ENCODE peak calls at places on chromosomes 6 and 20, in four cellular contexts. One of them, this sample, is unnamed.

GRCh38 chr20:41394931-41395668 is 28.5 kb upstream of the EMILIN3 start:
- DNase-seq in HepG2: no peak
- DNase-seq in endothelial cell of umbilical vein: no peak
- DNase-seq in K562: no peak
- DNase-seq in this sample: no peak

GRCh38 chr6:111663692-111664564 is 58.2 kb upstream of the TRAF3IP2 start:
- DNase-seq in endothelial cell of umbilical vein: peak; percentile 38
- DNase-seq in K562: peak; percentile 25
- DNase-seq in HepG2: no peak
- DNase-seq in this sample: no peak

GRCh38 chr6:150372051-150372450 is 3.2 kb downstream of the IYD start:
- DNase-seq in HepG2: no peak
- DNase-seq in K562: no peak
- DNase-seq in endothelial cell of umbilical vein: no peak
- DNase-seq in this sample: no peak

GRCh38 chr20:57797401-57797800 is 87.6 kb upstream of the PMEPA1 start:
- DNase-seq in endothelial cell of umbilical vein: no peak
- DNase-seq in K562: no peak
- DNase-seq in HepG2: no peak
- DNase-seq in this sample: no peak

GRCh38 chr20:21505810-21506530 is 7.9 kb downstream of the NKX2-2 start:
- DNase-seq in K562: peak; percentile 80
- DNase-seq in endothelial cell of umbilical vein: peak; percentile 37
- DNase-seq in HepG2: no peak
- DNase-seq in this sample: peak; percentile 80

GRCh38 chr6:123829302-123829953 is 25.8 kb downstream of the NKAIN2 start:
- DNase-seq in K562: no peak
- DNase-seq in endothelial cell of umbilical vein: peak; percentile 44
- DNase-seq in HepG2: no peak
- DNase-seq in this sample: no peak

GRCh38 chr6:30603961-30604360 is 13.1 kb downstream of the PPP1R10 start:
- DNase-seq in endothelial cell of umbilical vein: no peak
- DNase-seq in K562: no peak
- DNase-seq in HepG2: no peak
- DNase-seq in this sample: no peak

GRCh38 chr20:38867062-38867359 is 59.2 kb upstream of the FAM83D start:
- DNase-seq in HepG2: no peak
- DNase-seq in K562: no peak
- DNase-seq in endothelial cell of umbilical vein: no peak
- DNase-seq in this sample: no peak

GRCh38 chr6:32908897-32909296 is 31.9 kb downstream of the HLA-DMB start:
- DNase-seq in HepG2: no peak
- DNase-seq in K562: no peak
- DNase-seq in endothelial cell of umbilical vein: no peak
- DNase-seq in this sample: no peak

GRCh38 chr20:20195011-20195705 is 142.8 kb downstream of the CFAP61 start:
- DNase-seq in HepG2: no peak
- DNase-seq in K562: no peak
- DNase-seq in endothelial cell of umbilical vein: no peak
- DNase-seq in this sample: no peak

GRCh38 chr20:64279826-64280459 is 24.4 kb downstream of the PCMTD2 start:
- DNase-seq in endothelial cell of umbilical vein: no peak
- DNase-seq in K562: no peak
- DNase-seq in HepG2: no peak
- DNase-seq in this sample: no peak

GRCh38 chr6:151229401-151230276 is 10.1 kb upstream of the AKAP12 start:
- DNase-seq in endothelial cell of umbilical vein: no peak
- DNase-seq in HepG2: no peak
- DNase-seq in K562: peak; percentile 61
- DNase-seq in this sample: no peak

GRCh38 chr20:9392892-9393857 is 121.2 kb upstream of the LAMP5 start:
- DNase-seq in K562: peak; percentile 6
- DNase-seq in endothelial cell of umbilical vein: peak; percentile 37
- DNase-seq in HepG2: peak; percentile 31
- DNase-seq in this sample: peak; percentile 73

GRCh38 chr20:34791289-34792020 is 34.0 kb downstream of the NCOA6 start:
- DNase-seq in endothelial cell of umbilical vein: peak; percentile 9
- DNase-seq in K562: no peak
- DNase-seq in HepG2: no peak
- DNase-seq in this sample: no peak

GRCh38 chr6:123529058-123529457 is 107.7 kb downstream of the TRDN start:
- DNase-seq in endothelial cell of umbilical vein: no peak
- DNase-seq in K562: no peak
- DNase-seq in HepG2: no peak
- DNase-seq in this sample: no peak

GRCh38 chr6:89977808-89978748 is 83.8 kb downstream of the GJA10 start:
- DNase-seq in endothelial cell of umbilical vein: peak; percentile 52
- DNase-seq in HepG2: no peak
- DNase-seq in K562: no peak
- DNase-seq in this sample: no peak

GRCh38 chr6:92820531-92820930 is 598.8 kb downstream of the EPHA7 start:
- DNase-seq in HepG2: no peak
- DNase-seq in endothelial cell of umbilical vein: no peak
- DNase-seq in K562: no peak
- DNase-seq in this sample: no peak

GRCh38 chr20:61797971-61798411 is 267.7 kb downstream of the TAF4 start:
- DNase-seq in endothelial cell of umbilical vein: no peak
- DNase-seq in K562: no peak
- DNase-seq in HepG2: no peak
- DNase-seq in this sample: no peak

GRCh38 chr20:43988867-43989266 is 74.2 kb downstream of the TOX2 start:
- DNase-seq in endothelial cell of umbilical vein: no peak
- DNase-seq in HepG2: no peak
- DNase-seq in K562: no peak
- DNase-seq in this sample: no peak

GRCh38 chr6:101403566-101403965 is 10.1 kb downstream of the GRIK2 start:
- DNase-seq in HepG2: no peak
- DNase-seq in K562: no peak
- DNase-seq in endothelial cell of umbilical vein: no peak
- DNase-seq in this sample: no peak

GRCh38 chr6:55433446-55434130 is 106.3 kb downstream of the GFRAL start:
- DNase-seq in endothelial cell of umbilical vein: no peak
- DNase-seq in HepG2: no peak
- DNase-seq in K562: no peak
- DNase-seq in this sample: no peak

GRCh38 chr20:37339208-37339607 is 6.7 kb upstream of the SRC start:
- DNase-seq in K562: no peak
- DNase-seq in HepG2: no peak
- DNase-seq in endothelial cell of umbilical vein: no peak
- DNase-seq in this sample: no peak

GRCh38 chr6:36765190-36765941 is 67.7 kb downstream of the RAB44 start:
- DNase-seq in HepG2: no peak
- DNase-seq in K562: no peak
- DNase-seq in endothelial cell of umbilical vein: no peak
- DNase-seq in this sample: no peak

GRCh38 chr6:131673184-131673583 is 28.0 kb downstream of the OR2A4 start:
- DNase-seq in endothelial cell of umbilical vein: no peak
- DNase-seq in K562: no peak
- DNase-seq in HepG2: no peak
- DNase-seq in this sample: no peak

GRCh38 chr20:61950631-61951010 is 115.1 kb downstream of the TAF4 start:
- DNase-seq in endothelial cell of umbilical vein: no peak
- DNase-seq in K562: no peak
- DNase-seq in HepG2: no peak
- DNase-seq in this sample: no peak

GRCh38 chr20:61355096-61355495 is 103.0 kb downstream of the CDH4 start:
- DNase-seq in HepG2: no peak
- DNase-seq in K562: no peak
- DNase-seq in endothelial cell of umbilical vein: no peak
- DNase-seq in this sample: no peak

GRCh38 chr20:57714409-57715267 is 4.8 kb upstream of the PMEPA1 start:
- DNase-seq in HepG2: no peak
- DNase-seq in endothelial cell of umbilical vein: no peak
- DNase-seq in K562: no peak
- DNase-seq in this sample: peak; percentile 66

GRCh38 chr20:9838035-9838377 is 870 bp downstream of the PAK5 start:
- DNase-seq in HepG2: no peak
- DNase-seq in endothelial cell of umbilical vein: no peak
- DNase-seq in K562: no peak
- DNase-seq in this sample: no peak

GRCh38 chr6:143962644-143962929 is 45.5 kb downstream of the PLAGL1 start:
- DNase-seq in K562: no peak
- DNase-seq in HepG2: no peak
- DNase-seq in endothelial cell of umbilical vein: peak; percentile 49
- DNase-seq in this sample: no peak

GRCh38 chr6:3333263-3333662 is 74.5 kb downstream of the PSMG4 start:
- DNase-seq in HepG2: no peak
- DNase-seq in endothelial cell of umbilical vein: no peak
- DNase-seq in K562: no peak
- DNase-seq in this sample: no peak

GRCh38 chr20:50578778-50579165 is 68.6 kb downstream of the PTPN1 start:
- DNase-seq in K562: no peak
- DNase-seq in HepG2: no peak
- DNase-seq in endothelial cell of umbilical vein: no peak
- DNase-seq in this sample: no peak

GRCh38 chr6:63963756-63964315 is 328.2 kb downstream of the PHF3 start:
- DNase-seq in HepG2: no peak
- DNase-seq in K562: no peak
- DNase-seq in endothelial cell of umbilical vein: no peak
- DNase-seq in this sample: no peak

GRCh38 chr6:36650848-36651247 is 27.7 kb upstream of the CDKN1A start:
- DNase-seq in K562: no peak
- DNase-seq in endothelial cell of umbilical vein: peak; percentile 22
- DNase-seq in HepG2: peak; percentile 59
- DNase-seq in this sample: no peak

GRCh38 chr20:53866787-53867740 is 203.3 kb downstream of the BCAS1 start:
- DNase-seq in endothelial cell of umbilical vein: no peak
- DNase-seq in HepG2: peak; percentile 82
- DNase-seq in K562: no peak
- DNase-seq in this sample: no peak

GRCh38 chr20:53869466-53870258 is 200.7 kb downstream of the BCAS1 start:
- DNase-seq in HepG2: peak; percentile 96
- DNase-seq in K562: peak; percentile 54
- DNase-seq in endothelial cell of umbilical vein: peak; percentile 82
- DNase-seq in this sample: peak; percentile 93

GRCh38 chr20:53867741-53868351 is 202.5 kb downstream of the BCAS1 start:
- DNase-seq in HepG2: no peak
- DNase-seq in endothelial cell of umbilical vein: no peak
- DNase-seq in K562: no peak
- DNase-seq in this sample: no peak

GRCh38 chr20:53870426-53871199 is 199.8 kb downstream of the BCAS1 start:
- DNase-seq in HepG2: no peak
- DNase-seq in endothelial cell of umbilical vein: peak; percentile 26
- DNase-seq in K562: no peak
- DNase-seq in this sample: no peak

GRCh38 chr20:53865905-53866786 is 204.2 kb downstream of the BCAS1 start:
- DNase-seq in HepG2: peak; percentile 59
- DNase-seq in endothelial cell of umbilical vein: peak; percentile 86
- DNase-seq in K562: no peak
- DNase-seq in this sample: peak; percentile 32
- TF ChIP-seq JUN in HepG2: no peak
- TF ChIP-seq JUN in endothelial cell of umbilical vein: no peak
- TF ChIP-seq JUN in K562: no peak
- TF ChIP-seq JUN in this sample: peak; percentile 19

DNA sequence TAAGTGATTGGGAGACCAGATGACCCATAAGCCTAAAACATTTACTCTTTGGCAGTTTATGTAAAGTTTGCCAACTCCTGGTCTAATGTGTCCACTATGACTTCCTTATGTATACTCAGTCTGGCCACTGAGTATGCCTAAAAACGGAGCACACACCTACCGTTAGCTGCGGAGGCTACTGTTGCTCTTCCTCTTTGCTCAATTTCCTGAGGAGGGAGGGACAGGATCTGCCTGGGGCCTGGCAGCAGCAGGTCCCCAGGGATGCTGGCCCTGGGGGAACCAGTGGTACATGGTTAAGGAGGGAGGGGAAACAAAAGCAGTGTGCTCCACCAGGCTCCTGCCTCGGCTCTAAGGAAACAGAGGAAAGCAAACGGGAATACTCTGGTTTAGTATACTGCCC is 113.5 kb downstream of the CDYL start:
- DNase-seq in K562: no peak
- DNase-seq in HepG2: no peak
- DNase-seq in endothelial cell of umbilical vein: no peak
- DNase-seq in this sample: no peak
- TF ChIP-seq MYC in K562: no peak
- TF ChIP-seq MYC in HepG2: no peak
- TF ChIP-seq MYC in endothelial cell of umbilical vein: no peak
- TF ChIP-seq MYC in this sample: no peak

DNA sequence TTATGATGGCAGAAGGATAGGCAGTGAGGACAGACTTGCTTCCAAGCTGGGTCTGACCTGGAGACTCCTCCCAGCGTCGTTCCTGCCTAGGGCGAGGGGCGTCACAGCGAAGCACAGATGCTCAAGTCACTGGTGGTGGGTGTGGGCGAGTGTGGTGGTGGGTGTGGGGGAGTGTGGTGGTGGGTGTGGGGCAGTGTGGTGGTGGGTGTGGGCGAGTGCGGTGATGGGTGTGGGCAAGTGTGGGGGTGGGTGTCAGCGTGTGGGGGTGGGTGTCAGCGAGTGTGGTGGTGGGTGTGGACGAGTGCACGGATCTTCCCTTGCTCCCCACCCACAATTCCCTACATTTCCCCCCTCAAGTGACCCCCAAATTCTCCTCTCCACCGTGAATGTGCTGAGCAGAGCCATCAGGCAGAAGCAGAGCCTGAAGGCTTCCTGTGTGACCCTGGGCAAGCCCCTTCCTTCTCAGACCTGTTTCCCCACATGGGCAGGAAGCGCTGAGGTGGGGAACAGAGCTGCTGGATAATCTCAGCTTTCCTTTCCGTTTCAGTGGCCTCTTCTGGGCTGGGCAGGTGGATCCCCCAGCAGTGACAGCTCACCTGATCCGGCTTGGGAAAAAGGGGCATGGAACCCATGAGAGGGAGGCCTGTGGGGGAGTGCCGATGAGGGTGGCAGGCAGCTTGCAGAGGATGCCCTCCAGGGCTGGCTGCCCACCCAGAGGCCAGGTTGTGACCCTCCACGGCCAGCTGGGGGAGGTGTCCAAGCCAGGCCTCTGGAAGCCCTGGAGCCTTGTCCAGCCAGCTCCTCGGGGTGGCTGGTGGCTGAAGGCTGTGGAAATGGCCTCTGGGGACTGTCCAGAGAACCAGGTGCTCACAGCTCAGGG is 42.9 kb downstream of the RSPO4 start:
- DNase-seq in HepG2: no peak
- DNase-seq in endothelial cell of umbilical vein: no peak
- DNase-seq in K562: no peak
- DNase-seq in this sample: no peak
- TF ChIP-seq JUN in HepG2: no peak
- TF ChIP-seq JUN in endothelial cell of umbilical vein: no peak
- TF ChIP-seq JUN in K562: no peak
- TF ChIP-seq JUN in this sample: no peak

GRCh38 chr6:134449004-134449403 is 131.1 kb upstream of the SGK1 start:
- DNase-seq in K562: no peak
- DNase-seq in HepG2: no peak
- DNase-seq in endothelial cell of umbilical vein: no peak
- DNase-seq in this sample: no peak

GRCh38 chr6:134447423-134447822 is 129.5 kb upstream of the SGK1 start:
- DNase-seq in K562: no peak
- DNase-seq in endothelial cell of umbilical vein: peak; percentile 61
- DNase-seq in HepG2: no peak
- DNase-seq in this sample: no peak

GRCh38 chr6:134447883-134448387 is 130.0 kb upstream of the SGK1 start:
- DNase-seq in K562: no peak
- DNase-seq in endothelial cell of umbilical vein: peak; percentile 18
- DNase-seq in HepG2: no peak
- DNase-seq in this sample: no peak

GRCh38 chr6:134446901-134447300 is 129.0 kb upstream of the SGK1 start:
- DNase-seq in endothelial cell of umbilical vein: no peak
- DNase-seq in HepG2: no peak
- DNase-seq in K562: no peak
- DNase-seq in this sample: no peak

GRCh38 chr6:134446228-134446848 is 128.4 kb upstream of the SGK1 start:
- DNase-seq in endothelial cell of umbilical vein: no peak
- DNase-seq in HepG2: no peak
- DNase-seq in K562: no peak
- DNase-seq in this sample: no peak
- TF ChIP-seq MYC in endothelial cell of umbilical vein: no peak
- TF ChIP-seq MYC in HepG2: no peak
- TF ChIP-seq MYC in K562: no peak
- TF ChIP-seq MYC in this sample: no peak

This sample was measured in A549.